ENCODE peak calls at places on chromosomes 4 and X, in four cellular contexts. Z is colonic mucosa, U is fibroblast of lung, F is mammary epithelial cell. O is an unnamed sample.

GRCh38 chrX:50202539-50202938 is 1.7 kb upstream of the AKAP4 start:
- DNase-seq in F (peak), U (no peak), Z (no peak), O (no peak)

GRCh38 chr4:121827851-121828250 is 4.2 kb upstream of the CCNA2 start:
- DNase-seq in U (peak), F (peak), Z (no peak), O (no peak)

GRCh38 chr4:81652069-81652478 is 180.4 kb upstream of the RASGEF1B start:
- DNase-seq in U (no peak), F (no peak), Z (no peak), O (no peak)

GRCh38 chr4:89939994-89940393 is 45.3 kb downstream of the MMRN1 start:
- DNase-seq in U (peak), Z (no peak), F (no peak), O (peak)

GRCh38 chr4:101967697-101968346 is 177.3 kb downstream of the BANK1 start:
- DNase-seq in Z (no peak), U (peak), F (peak), O (no peak)

GRCh38 chr4:156901871-156902270 is 69.7 kb downstream of the PDGFC start:
- DNase-seq in U (no peak), Z (no peak), F (no peak), O (no peak)

GRCh38 chr4:100843897-100844296 is 326.1 kb upstream of the EMCN start:
- DNase-seq in U (no peak), F (no peak), Z (no peak), O (no peak)

GRCh38 chrX:20547649-20548051 is 280.9 kb upstream of the RPS6KA3 start:
- DNase-seq in F (peak), U (peak), Z (peak), O (peak)

GRCh38 chr4:1802151-1802715 is 9.1 kb downstream of the FGFR3 start:
- DNase-seq in F (no peak), U (peak), Z (peak), O (no peak)

DNA sequence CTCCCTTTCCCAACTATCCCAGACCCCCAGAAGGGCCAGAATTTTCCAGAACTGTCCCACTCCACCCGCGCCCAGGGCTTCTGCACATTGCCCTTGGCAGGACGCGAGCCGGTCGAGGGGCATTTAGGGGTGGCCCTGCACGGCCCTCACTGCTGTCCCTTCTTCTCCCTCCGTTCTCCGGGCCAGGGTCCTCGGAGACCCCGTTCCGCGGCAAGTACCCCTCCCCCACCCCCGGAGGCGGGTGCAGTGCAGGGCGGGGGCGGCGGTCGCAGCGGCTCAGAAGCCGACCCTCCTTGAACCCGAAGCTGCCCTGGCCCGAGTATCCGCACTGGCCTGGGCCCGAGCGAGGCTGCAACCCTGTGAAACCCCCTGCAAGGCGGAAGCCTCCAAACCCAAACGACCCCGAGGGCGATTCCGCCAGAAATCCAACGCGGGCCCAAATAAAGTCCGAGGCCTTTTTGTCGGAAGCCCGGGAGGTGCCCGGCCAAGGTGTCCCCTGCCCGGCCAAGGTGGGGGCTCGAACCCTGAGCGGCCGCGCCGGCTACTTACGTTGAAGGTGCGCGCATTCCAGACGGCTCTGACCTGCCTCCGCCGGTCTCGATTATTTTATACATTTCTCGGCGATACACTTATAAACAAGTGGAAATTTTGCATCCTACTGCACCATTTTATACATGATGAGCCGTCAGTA is 53.2 kb upstream of the TMEM33 start:
- DNase-seq in F (no peak), Z (no peak), U (no peak), O (no peak)
- H3K4me3 ChIP-seq in F (no peak), Z (peak), U (peak), O (peak)

DNA sequence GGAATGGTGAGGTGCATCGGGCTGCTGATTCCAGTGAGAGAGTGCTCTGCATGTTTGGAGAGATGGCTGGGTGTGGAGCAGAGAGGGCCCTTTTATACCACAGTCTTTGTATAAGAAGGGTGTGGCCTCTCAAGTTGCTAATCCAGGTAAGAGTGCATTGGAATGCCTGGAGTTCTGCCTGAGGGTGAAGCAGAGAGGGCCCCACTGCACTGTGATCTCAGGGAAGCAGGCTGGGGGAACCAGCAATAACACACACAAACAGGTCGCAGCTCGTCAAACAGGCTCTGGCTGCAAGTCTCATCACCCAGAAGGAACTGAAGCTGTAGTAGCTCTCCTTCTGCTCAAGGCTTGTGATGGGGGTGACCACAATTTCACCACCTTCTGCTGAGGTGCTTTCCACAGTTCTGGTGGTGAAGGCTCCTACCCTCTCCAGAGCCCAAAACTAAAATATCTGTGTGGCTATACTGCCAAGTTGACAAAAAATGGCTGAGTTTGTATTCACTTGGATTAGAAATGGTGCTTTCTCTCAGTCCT is 687.4 kb upstream of the HS3ST1 start:
- DNase-seq in Z (no peak), F (peak), U (no peak), O (no peak)
- TF ChIP-seq CTCF in Z (no peak), F (no peak), U (no peak), O (no peak)

GRCh38 chr4:8856835-8857590 is 14.6 kb downstream of the HMX1 start:
- DNase-seq in U (no peak), F (no peak), Z (no peak), O (no peak)
- H3K4me3 ChIP-seq in U (no peak), F (no peak), Z (no peak), O (no peak)

GRCh38 chr4:160370046-160370445 is 1267.2 kb downstream of the RAPGEF2 start:
- DNase-seq in F (peak), U (no peak), Z (no peak), O (no peak)
- TF ChIP-seq CTCF in F (peak), U (no peak), Z (no peak), O (no peak)

GRCh38 chr4:139452000-139452399 is 1.9 kb upstream of the RAB33B start:
- DNase-seq in U (no peak), Z (no peak), F (no peak), O (no peak)
- H3K4me3 ChIP-seq in U (peak), Z (no peak), F (peak), O (peak)

DNA sequence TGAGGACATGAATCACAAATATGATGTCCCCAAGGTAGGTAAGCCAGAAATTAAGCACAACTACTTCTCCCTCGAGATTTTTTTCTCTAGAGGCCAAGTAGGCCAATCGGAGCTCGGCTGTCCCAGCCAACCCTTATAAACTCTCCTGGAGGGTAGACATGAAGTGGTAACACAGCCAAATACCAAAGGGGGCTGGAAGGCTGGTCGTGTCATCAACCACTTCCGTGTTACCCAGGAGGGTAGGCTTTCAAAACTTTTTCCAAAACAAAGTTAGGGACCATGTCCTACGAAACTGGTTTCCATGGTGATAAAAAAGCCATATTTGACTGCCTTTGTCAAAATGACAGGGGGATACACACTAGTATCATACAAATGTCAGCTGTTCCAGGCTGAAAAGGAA is 21.0 kb downstream of the BCOR start:
- DNase-seq in Z (no peak), U (no peak), F (no peak), O (no peak)
- TF ChIP-seq CTCF in Z (no peak), U (no peak), F (no peak), O (no peak)

GRCh38 chrX:68693481-68694410 is 46.3 kb downstream of the STARD8 start:
- DNase-seq in U (peak), Z (peak), F (peak), O (no peak)
- H3K4me3 ChIP-seq in U (peak), Z (peak), F (peak), O (peak)